ENCODE peak calls at places on chromosomes 7 and 10, in four cellular contexts. K, Y, B and R are unnamed samples.

GRCh38 chr10:132412316-132413192 is 15.6 kb downstream of the PWWP2B start:
- DNase-seq in K (no peak), B (no peak), Y (no peak), R (no peak)

GRCh38 chr7:79692015-79692414 is 238.5 kb upstream of the MAGI2 start:
- DNase-seq in B (no peak), Y (no peak), K (no peak), R (no peak)

GRCh38 chr7:15057272-15057671 is 154.7 kb upstream of the DGKB start:
- DNase-seq in Y (no peak), K (no peak), B (no peak), R (no peak)

GRCh38 chr7:124155400-124156022 is 122.6 kb upstream of the TMEM229A start:
- DNase-seq in Y (no peak), B (peak; percentile 28), K (peak; percentile 5), R (peak; percentile 32)

GRCh38 chr10:66788142-66788541 is 137.7 kb upstream of the LRRTM3 start:
- DNase-seq in K (no peak), Y (no peak), B (no peak), R (no peak)

GRCh38 chr10:103458720-103459119 is at the start of gene CALHM1:
- DNase-seq in K (no peak), B (no peak), Y (no peak), R (no peak)

GRCh38 chr10:63583909-63584747 is 62.9 kb downstream of the REEP3 start:
- DNase-seq in K (no peak), B (no peak), Y (no peak), R (no peak)

GRCh38 chr7:116525298-116525912 is 569 bp downstream of the CAV1 start:
- DNase-seq in B (peak; percentile 38), Y (peak; percentile 56), K (no peak), R (no peak)

GRCh38 chr10:110972231-110973134 is 53.1 kb downstream of the SHOC2 start:
- DNase-seq in B (no peak), Y (no peak), K (no peak), R (no peak)